ENCODE peak calls at places on chromosomes 13 and 19, in eight cellular contexts. X, N, H, I, R, D, G and F are unnamed samples.

GRCh38 chr19:33470686-33471085 is 50.9 kb downstream of the PEPD start:
- DNase-seq in X (peak), N (no peak), H (no peak), I (no peak), R (no peak), D (no peak), G (no peak), F (no peak)

GRCh38 chr13:23921451-23921888 is 24.2 kb upstream of the C1QTNF9B start:
- DNase-seq in X (no peak), N (peak), H (peak), I (no peak), R (peak), D (peak), G (no peak), F (peak)

GRCh38 chr19:7983995-7984837 is 21.2 kb downstream of the ELAVL1 start:
- DNase-seq in X (peak), N (no peak), H (no peak), I (no peak), R (no peak), D (no peak), G (no peak), F (no peak)

GRCh38 chr13:46382224-46382623 is 4.8 kb downstream of the RUBCNL start:
- DNase-seq in X (no peak), N (no peak), H (no peak), I (no peak), R (no peak), D (no peak), G (no peak), F (peak)

GRCh38 chr13:24923305-24923640 is 159.3 kb downstream of the RNF17 start:
- DNase-seq in X (no peak), N (peak), H (peak), I (no peak), R (peak), D (peak), G (no peak), F (peak)

GRCh38 chr19:7970716-7971448 is 27.4 kb upstream of the TIMM44 start:
- DNase-seq in X (peak), N (peak), H (peak), I (no peak), R (no peak), D (peak), G (no peak), F (peak)

GRCh38 chr19:14614099-14614412 is 31.2 kb downstream of the CLEC17A start:
- DNase-seq in X (peak), N (no peak), H (no peak), I (no peak), R (no peak), D (peak), G (no peak), F (peak)

GRCh38 chr13:47039106-47039505 is 142.3 kb upstream of the HTR2A start:
- DNase-seq in X (no peak), N (no peak), H (peak), I (no peak), R (peak), D (no peak), G (no peak), F (no peak)

GRCh38 chr13:99228737-99229691 is 28.4 kb downstream of the UBAC2 start:
- DNase-seq in X (no peak), N (no peak), H (peak), I (no peak), R (peak), D (no peak), G (no peak), F (peak)

GRCh38 chr13:48580185-48580803 is 47.4 kb upstream of the RCBTB2 start:
- DNase-seq in X (no peak), N (peak), H (peak), I (peak), R (peak), D (peak), G (peak), F (peak)

GRCh38 chr19:53157601-53158000 is 1.3 kb downstream of the ZNF347 start:
- DNase-seq in X (no peak), N (no peak), H (peak), I (no peak), R (no peak), D (no peak), G (no peak), F (no peak)

GRCh38 chr19:55461259-55461973 is at the start of gene ISOC2:
- DNase-seq in X (peak), N (peak), H (peak), I (peak), R (peak), D (peak), G (peak), F (peak)

GRCh38 chr13:25973576-25973975 is 78.2 kb downstream of the SHISA2 start:
- DNase-seq in X (no peak), N (no peak), H (no peak), I (peak), R (no peak), D (no peak), G (no peak), F (no peak)

GRCh38 chr19:5822181-5822844 is 17.2 kb downstream of the FUT6 start:
- DNase-seq in X (no peak), N (no peak), H (no peak), I (no peak), R (no peak), D (no peak), G (no peak), F (no peak)

GRCh38 chr13:33109801-33110200 is 93.6 kb downstream of the KL start:
- DNase-seq in X (no peak), N (no peak), H (peak), I (no peak), R (no peak), D (no peak), G (no peak), F (peak)

GRCh38 chr19:50266896-50267295 is 62.3 kb downstream of the KCNC3 start:
- DNase-seq in X (no peak), N (no peak), H (no peak), I (no peak), R (no peak), D (peak), G (no peak), F (peak)

GRCh38 chr13:20567881-20568528 is 1.0 kb downstream of the IFT88 start:
- DNase-seq in X (no peak), N (no peak), H (peak), I (no peak), R (no peak), D (no peak), G (no peak), F (no peak)

DNA sequence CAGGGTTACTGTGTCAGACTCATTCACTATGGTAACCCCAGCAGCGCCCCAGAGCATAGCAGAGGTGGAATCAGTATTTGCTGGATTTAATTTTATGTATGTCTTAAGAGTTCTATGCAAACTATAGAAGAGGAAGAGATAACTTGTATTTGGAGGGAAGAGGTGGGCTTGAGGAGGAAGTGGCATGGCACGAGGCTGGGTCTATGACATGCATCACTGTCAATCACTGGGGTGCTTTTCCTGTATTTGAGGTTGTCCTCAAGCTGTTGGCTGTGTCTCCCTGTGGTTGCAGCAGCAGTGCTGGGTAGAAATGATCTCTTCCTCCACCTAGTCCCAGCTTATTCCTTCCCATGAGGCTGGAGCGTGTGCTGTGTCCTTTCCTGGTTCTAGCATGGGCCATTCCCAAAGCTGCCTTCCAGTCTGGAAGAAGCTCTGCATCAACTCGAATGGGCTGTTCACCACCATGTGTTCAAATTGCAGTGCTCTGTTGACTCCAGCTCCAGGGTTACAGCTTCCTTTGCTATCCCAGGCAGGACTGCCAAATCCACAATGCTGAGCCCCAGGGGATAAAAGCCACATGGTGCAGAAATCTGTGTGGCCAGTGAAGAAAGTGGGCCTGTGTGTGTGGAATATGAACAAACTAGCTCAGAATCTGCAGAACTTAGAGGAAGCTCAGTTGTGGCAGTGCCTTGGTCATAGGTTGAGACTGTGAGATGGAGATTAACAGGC is 73.1 kb upstream of the MTIF3 start:
- DNase-seq in X (no peak), N (peak), H (peak), I (no peak), R (no peak), D (no peak), G (no peak), F (no peak)
- TF ChIP-seq CTCF in X (no peak), N (no peak), H (no peak), I (no peak), R (no peak), D (no peak), G (no peak), F (no peak)

DNA sequence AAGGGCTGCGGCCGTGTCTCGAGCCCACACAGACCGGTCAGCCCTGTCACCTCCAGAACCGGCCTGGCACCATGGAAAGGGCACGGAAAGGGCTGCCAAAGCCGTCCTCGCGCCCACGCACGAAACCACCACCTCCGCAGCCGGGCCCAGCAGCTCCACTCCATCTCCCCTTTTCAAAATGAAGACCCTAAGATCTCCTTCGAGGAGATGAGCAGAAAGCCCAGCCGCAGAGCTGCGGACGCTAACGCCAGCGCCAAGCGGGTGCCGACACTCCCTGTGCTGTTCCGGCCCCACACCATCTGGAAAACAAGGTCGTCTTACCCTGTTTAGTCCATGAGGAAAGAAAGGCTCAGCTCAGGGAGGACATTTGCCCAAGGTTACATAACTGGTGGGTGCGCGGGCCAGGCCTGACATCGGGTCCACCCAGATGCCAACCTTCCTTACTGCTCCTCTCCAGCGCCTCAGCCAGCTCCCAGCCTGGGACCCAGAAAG is 131.1 kb downstream of the FOXO1 start:
- DNase-seq in X (no peak), N (no peak), H (no peak), I (no peak), R (no peak), D (no peak), G (no peak), F (no peak)
- H3K4me3 ChIP-seq in X (no peak), N (no peak), H (no peak), I (no peak), R (no peak), D (no peak), G (no peak), F (no peak)

GRCh38 chr13:90968510-90968909 is 379.0 kb upstream of the MIR17HG start:
- DNase-seq in X (no peak), N (no peak), H (peak), I (no peak), R (no peak), D (no peak), G (no peak), F (peak)
- TF ChIP-seq CTCF in X (no peak), N (no peak), H (peak), I (no peak), R (no peak), D (no peak), G (no peak), F (peak)

GRCh38 chr19:1390594-1391423 is 7.1 kb downstream of the NDUFS7 start:
- DNase-seq in X (no peak), N (no peak), H (no peak), I (no peak), R (no peak), D (no peak), G (no peak), F (no peak)

GRCh38 chr19:1392407-1392806 is 8.7 kb downstream of the NDUFS7 start:
- DNase-seq in X (no peak), N (no peak), H (no peak), I (no peak), R (no peak), D (no peak), G (no peak), F (no peak)

GRCh38 chr19:1393841-1394240 is 7.5 kb downstream of the GAMT start:
- DNase-seq in X (no peak), N (no peak), H (no peak), I (no peak), R (no peak), D (no peak), G (no peak), F (no peak)

GRCh38 chr19:1394252-1395193 is 6.8 kb downstream of the GAMT start:
- DNase-seq in X (no peak), N (no peak), H (no peak), I (no peak), R (no peak), D (no peak), G (no peak), F (no peak)

GRCh38 chr19:1392939-1393530 is 8.3 kb downstream of the GAMT start:
- DNase-seq in X (no peak), N (no peak), H (no peak), I (no peak), R (no peak), D (no peak), G (no peak), F (no peak)
- H3K4me3 ChIP-seq in X (no peak), N (no peak), H (no peak), I (no peak), R (no peak), D (no peak), G (no peak), F (no peak)

GRCh38 chr13:59364508-59365187 is 799.1 kb downstream of the DIAPH3 start:
- DNase-seq in X (no peak), N (no peak), H (no peak), I (no peak), R (no peak), D (no peak), G (no peak), F (no peak)
- TF ChIP-seq CTCF in X (peak), N (no peak), H (no peak), I (no peak), R (no peak), D (no peak), G (no peak), F (no peak)

GRCh38 chr19:46515290-46515609 is 19.6 kb upstream of the PNMA8B start:
- DNase-seq in X (no peak), N (no peak), H (no peak), I (no peak), R (no peak), D (no peak), G (no peak), F (no peak)

GRCh38 chr19:46513461-46514236 is 18.0 kb upstream of the PNMA8B start:
- DNase-seq in X (peak), N (peak), H (peak), I (peak), R (no peak), D (peak), G (peak), F (peak)

GRCh38 chr19:46514589-46515289 is 19.1 kb upstream of the PNMA8B start:
- DNase-seq in X (no peak), N (no peak), H (no peak), I (no peak), R (no peak), D (no peak), G (no peak), F (no peak)

GRCh38 chr19:46517471-46517870 is 21.8 kb upstream of the PNMA8B start:
- DNase-seq in X (no peak), N (no peak), H (no peak), I (no peak), R (no peak), D (no peak), G (no peak), F (no peak)

DNA sequence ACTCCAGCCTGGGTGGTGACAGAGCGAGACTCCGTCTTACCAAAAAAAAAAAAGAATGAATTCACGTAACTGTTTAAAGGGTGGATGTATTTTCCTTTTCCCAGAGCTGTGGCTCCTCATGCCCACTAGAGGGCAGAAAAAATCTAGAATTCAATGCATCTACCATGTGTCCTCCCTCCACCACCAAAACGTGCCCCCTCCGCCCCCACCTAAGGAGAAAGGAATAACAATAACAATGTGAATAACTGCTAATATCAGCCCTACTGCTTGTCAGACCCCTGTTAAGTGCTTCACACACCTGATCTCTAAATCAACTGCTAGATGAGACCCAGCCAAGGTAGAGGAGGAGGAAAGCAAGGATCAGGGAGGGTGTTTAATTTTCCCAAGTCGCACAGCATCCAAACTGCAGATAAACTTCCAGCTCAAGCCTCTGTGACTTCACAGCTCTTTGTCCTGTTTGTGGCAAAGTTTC is 20.2 kb upstream of the PNMA8B start:
- DNase-seq in X (no peak), N (no peak), H (peak), I (no peak), R (no peak), D (no peak), G (no peak), F (peak)
- H3K4me3 ChIP-seq in X (no peak), N (no peak), H (no peak), I (no peak), R (no peak), D (no peak), G (no peak), F (no peak)

DNA sequence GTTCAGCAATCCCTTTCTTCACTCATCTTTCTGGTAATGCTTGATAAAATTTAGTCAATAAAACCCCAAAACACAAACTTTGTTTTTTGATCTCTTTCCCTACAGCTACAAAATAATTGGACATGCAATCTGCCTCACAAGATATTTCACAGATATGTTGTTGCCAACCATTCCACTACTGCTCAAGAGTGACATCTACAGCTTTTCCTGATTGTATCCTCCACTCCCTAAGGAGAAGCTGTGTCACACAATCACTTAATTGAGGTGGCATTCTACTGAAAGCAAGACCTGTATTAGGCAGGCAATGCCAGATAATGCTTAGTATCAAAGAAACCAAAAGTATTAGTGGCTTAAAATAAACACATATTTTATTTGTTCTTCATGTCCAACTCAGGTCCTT is 1646.2 kb upstream of the SPRY2 start:
- DNase-seq in X (no peak), N (no peak), H (no peak), I (no peak), R (no peak), D (no peak), G (no peak), F (no peak)
- TF ChIP-seq CTCF in X (no peak), N (no peak), H (no peak), I (no peak), R (no peak), D (no peak), G (no peak), F (no peak)